ENCODE peak calls at places on chromosomes 5 and 9, in six cellular contexts. E, N, D, O, T and L are unnamed samples.

GRCh38 chr5:10892135-10892910 is 131.3 kb upstream of the DAP start:
- DNase-seq in O (no peak), T (no peak), D (no peak), E (no peak), N (no peak), L (peak)

GRCh38 chr5:120055858-120056257 is 408.2 kb upstream of the PRR16 start:
- DNase-seq in O (no peak), N (no peak), E (no peak), T (no peak), D (no peak), L (peak)

GRCh38 chr5:42886612-42887011 is 74.9 kb upstream of the SELENOP start:
- DNase-seq in N (no peak), T (no peak), O (no peak), E (no peak), D (no peak), L (no peak)

GRCh38 chr9:86854898-86855523 is 92.3 kb downstream of the GAS1 start:
- DNase-seq in N (no peak), E (no peak), T (no peak), D (no peak), O (no peak), L (peak)

GRCh38 chr5:148091991-148092964 is 28.5 kb downstream of the SPINK5 start:
- DNase-seq in N (no peak), E (no peak), O (no peak), D (no peak), T (no peak), L (no peak)

GRCh38 chr9:124869466-124869985 is 7.6 kb downstream of the ARPC5L start:
- DNase-seq in O (no peak), N (peak), E (no peak), D (no peak), T (no peak), L (no peak)

GRCh38 chr9:82524407-82524806 is 535.8 kb downstream of the SPATA31D1 start:
- DNase-seq in E (no peak), O (no peak), T (no peak), D (no peak), N (no peak), L (no peak)

GRCh38 chr5:139204196-139204595 is 6.0 kb upstream of the SIL1 start:
- DNase-seq in N (no peak), D (no peak), E (no peak), T (no peak), O (no peak), L (no peak)

GRCh38 chr5:20678814-20679298 is 690.9 kb upstream of the CDH18 start:
- DNase-seq in T (no peak), E (no peak), D (no peak), N (no peak), O (no peak), L (peak)

GRCh38 chr5:74502479-74502950 is 138.0 kb downstream of the ENC1 start:
- DNase-seq in N (no peak), D (no peak), E (no peak), T (no peak), O (no peak), L (no peak)

GRCh38 chr5:34015120-34015807 is 7.4 kb upstream of the AMACR start:
- DNase-seq in D (no peak), T (no peak), E (no peak), O (no peak), N (no peak), L (no peak)

GRCh38 chr9:33076031-33076359 is 479 bp downstream of the SMU1 start:
- DNase-seq in N (no peak), T (no peak), E (no peak), D (no peak), O (no peak), L (no peak)

GRCh38 chr5:131379723-131380122 is 115.9 kb downstream of the CDC42SE2 start:
- DNase-seq in E (peak), D (peak), N (peak), T (no peak), O (no peak), L (peak)

GRCh38 chr9:18071651-18072060 is 402.3 kb upstream of the ADAMTSL1 start:
- DNase-seq in E (no peak), D (no peak), T (no peak), O (no peak), N (no peak), L (peak)

GRCh38 chr9:72383978-72384709 is 19.1 kb upstream of the ZFAND5 start:
- DNase-seq in O (no peak), E (no peak), N (no peak), D (no peak), T (no peak), L (peak)

GRCh38 chr5:170896779-170897178 is 35.0 kb downstream of the RANBP17 start:
- DNase-seq in D (no peak), E (no peak), O (no peak), T (no peak), N (no peak), L (peak)

GRCh38 chr5:10049825-10050455 is 199.7 kb downstream of the ATPSCKMT start:
- DNase-seq in O (no peak), E (no peak), D (no peak), T (no peak), N (no peak), L (no peak)

GRCh38 chr9:113785334-113785733 is 90.8 kb upstream of the ZNF618 start:
- DNase-seq in O (peak), N (no peak), D (no peak), E (no peak), T (no peak), L (no peak)

DNA sequence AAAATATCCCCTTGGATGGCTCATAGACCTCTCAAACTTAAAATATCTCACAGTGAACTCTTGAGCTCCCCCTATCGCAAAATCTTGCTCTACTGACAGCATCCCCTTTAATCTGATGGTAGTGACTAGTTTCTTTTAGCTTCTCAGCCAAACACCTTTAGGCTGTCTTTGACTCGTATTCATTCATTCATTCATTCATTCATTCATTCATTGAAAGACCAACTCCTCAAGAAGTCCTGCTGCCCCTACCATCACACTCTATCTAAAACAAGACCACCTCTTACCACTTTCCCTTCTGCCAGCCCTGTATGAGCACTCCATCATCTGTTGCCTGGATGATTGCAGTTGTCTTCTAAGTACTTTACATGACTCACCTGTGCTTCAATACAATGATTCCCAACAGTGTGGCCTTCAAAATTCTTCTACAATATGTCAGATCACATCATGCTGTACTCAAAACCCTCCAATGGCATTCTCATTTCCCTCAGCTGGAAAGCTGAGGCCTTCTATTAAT is 46.8 kb downstream of the ITGA2 start:
- DNase-seq in E (no peak), O (no peak), T (no peak), D (peak), N (no peak), L (peak)
- TF ChIP-seq CTCF in E (no peak), O (no peak), T (no peak), D (peak), N (peak), L (peak)

GRCh38 chr9:84828101-84828500 is 158.6 kb downstream of the NTRK2 start:
- DNase-seq in O (no peak), E (no peak), T (no peak), D (no peak), N (no peak), L (no peak)

GRCh38 chr9:84829997-84830696 is 160.6 kb downstream of the NTRK2 start:
- DNase-seq in T (no peak), O (no peak), E (no peak), D (no peak), N (no peak), L (no peak)

GRCh38 chr9:84827248-84827786 is 157.8 kb downstream of the NTRK2 start:
- DNase-seq in D (no peak), E (no peak), N (no peak), O (no peak), T (peak), L (no peak)

GRCh38 chr9:84832453-84832852 is 162.9 kb downstream of the NTRK2 start:
- DNase-seq in E (no peak), D (no peak), O (no peak), T (no peak), N (no peak), L (no peak)
- TF ChIP-seq CTCF in E (no peak), D (no peak), O (no peak), T (no peak), N (no peak), L (no peak)

GRCh38 chr5:69166686-69167487 is at the start of gene CCNB1:
- DNase-seq in N (peak), E (peak), T (peak), O (peak), D (peak), L (peak)
- TF ChIP-seq CTCF in N (peak), E (no peak), T (no peak), O (no peak), D (no peak), L (peak)

DNA sequence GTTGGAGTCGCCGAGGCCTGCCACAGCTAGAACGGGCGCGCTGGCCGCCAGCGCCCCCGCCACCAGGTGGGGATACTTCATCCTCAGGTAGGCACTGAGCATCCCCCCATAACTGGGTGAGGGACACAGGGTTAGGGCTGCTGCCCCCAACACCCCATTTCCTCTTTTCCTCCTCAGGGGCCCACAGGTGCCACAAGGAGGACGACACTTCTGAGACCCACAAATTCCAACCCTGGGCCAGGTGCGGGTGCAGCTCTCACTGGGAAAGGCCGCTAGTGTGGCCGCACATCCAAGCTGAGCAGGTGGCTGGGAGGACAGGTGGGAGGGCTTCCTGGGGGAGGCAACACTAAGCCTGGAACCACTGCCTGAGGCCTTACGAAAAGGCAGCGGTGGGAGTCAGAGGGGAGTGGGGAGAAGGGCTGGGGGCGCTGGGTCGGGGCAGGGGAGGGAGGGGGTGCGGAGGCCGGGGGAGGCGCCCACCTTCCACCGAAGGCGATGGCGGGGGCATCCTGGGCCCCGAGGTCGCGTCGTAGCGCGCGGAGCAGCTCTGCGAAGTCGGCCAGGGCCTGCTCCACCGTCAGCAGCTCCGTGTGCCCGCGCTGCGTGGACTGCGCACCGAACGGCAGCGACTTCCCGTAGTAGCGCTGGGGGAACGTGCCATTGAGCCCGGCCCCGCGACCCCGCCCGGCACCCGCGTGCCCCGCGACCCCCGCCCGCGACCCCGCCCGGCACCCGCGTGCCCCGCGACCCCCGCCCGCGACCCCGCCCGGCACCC is 961 bp downstream of the DPP7 start:
- DNase-seq in N (no peak), T (no peak), E (no peak), O (no peak), D (peak), L (no peak)
- TF ChIP-seq CTCF in N (no peak), T (no peak), E (no peak), O (no peak), D (no peak), L (no peak)

DNA sequence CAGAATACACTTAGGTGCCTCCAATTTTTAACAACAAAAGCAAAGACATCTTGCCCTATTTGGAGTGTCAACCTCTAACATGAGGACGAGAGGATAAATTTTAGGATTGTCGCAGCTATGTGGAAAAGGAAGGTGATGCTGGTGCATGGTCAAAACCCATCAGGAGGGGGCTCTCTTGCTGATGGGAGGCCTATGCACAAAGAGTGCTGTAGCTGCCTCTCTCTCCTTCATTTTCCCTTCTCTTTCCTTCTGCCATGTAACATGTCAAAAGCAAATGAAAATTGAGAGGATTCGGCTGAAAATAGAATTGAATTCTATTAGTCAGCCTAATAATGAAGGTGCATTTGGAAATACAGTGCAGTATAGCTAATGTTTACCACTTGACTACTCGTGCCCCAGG is 578.7 kb upstream of the ZNF462 start:
- DNase-seq in T (no peak), O (no peak), N (no peak), E (no peak), D (no peak), L (no peak)
- TF ChIP-seq CTCF in T (no peak), O (no peak), N (no peak), E (no peak), D (no peak), L (no peak)

DNA sequence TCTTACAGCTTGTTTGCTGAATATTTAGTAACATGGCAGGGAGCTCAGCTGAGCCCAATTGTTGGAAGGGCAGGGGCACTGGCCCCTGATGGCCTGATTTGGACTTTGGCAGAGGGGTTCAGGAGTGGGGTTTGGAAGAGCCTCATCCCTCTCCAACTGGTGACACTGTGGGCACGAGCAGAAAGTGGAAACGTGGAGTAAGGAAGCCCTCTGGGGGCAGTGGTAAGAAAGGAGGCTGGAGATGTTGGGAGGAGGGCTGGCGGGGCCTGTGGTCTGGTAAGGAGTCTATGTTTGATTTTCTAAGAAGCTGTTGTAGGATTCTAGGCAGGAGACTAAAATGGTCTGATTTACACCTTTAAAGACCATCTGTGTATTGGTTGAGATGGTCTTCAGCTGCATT is 208.9 kb downstream of the HSPA4 start:
- DNase-seq in N (peak), D (no peak), O (no peak), E (no peak), T (no peak), L (no peak)
- TF ChIP-seq CTCF in N (peak), D (no peak), O (no peak), E (no peak), T (no peak), L (no peak)

GRCh38 chr5:134007581-134008256 is 2.9 kb upstream of the VDAC1 start:
- DNase-seq in E (no peak), O (no peak), T (no peak), N (no peak), D (no peak), L (peak)

GRCh38 chr5:134004626-134005414 is at the start of gene VDAC1:
- DNase-seq in T (peak), E (peak), O (peak), N (peak), D (peak), L (peak)

GRCh38 chr5:134003957-134004625 is 684 bp downstream of the VDAC1 start:
- DNase-seq in O (peak), T (peak), N (peak), D (peak), E (peak), L (no peak)

GRCh38 chr5:134006119-134006514 is 1.3 kb upstream of the VDAC1 start:
- DNase-seq in N (no peak), E (no peak), T (no peak), D (no peak), O (no peak), L (no peak)

DNA sequence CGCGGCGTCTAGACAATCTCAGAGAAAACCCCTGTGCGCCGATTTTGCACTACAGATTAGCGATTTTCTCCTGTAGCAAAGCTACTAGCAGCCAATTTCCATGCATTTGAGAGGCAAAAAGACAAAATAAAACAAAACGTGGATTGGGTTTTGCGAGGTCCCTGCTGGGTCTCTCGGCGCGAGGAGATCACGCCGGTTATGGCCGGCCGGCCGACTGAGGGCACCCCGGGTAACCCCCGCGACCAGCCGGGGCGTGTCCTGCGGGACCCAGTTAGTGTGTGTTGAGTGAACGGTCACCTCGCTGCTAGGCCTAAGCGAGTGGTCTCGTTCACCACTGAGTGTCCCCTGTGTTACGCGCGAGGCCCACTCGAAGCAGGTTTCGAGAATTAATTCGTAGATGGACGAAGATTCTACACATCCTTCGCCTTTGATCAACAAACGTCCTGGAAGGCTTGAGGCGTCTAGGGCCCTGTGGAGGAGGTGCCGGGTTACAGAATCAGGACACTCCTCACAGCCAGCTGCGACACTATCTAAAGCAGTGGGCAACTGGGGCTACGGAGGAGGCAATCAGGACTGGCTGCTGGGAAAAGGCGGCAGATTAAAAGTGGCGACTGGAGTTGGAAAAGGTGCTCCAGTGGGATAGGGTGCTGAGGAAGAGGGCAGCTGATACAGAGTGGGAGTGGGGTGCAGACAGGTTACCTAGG is 792 bp upstream of the VDAC1 start:
- DNase-seq in E (no peak), D (no peak), T (no peak), N (no peak), O (no peak), L (peak)
- TF ChIP-seq CTCF in E (no peak), D (no peak), T (no peak), N (no peak), O (no peak), L (no peak)